ENCODE peak calls at places on chromosomes 11 and 22, in six cellular contexts. Z is neural crest cell, F is psoas muscle, J is neural progenitor cell, I is GM04504, W is GM23248. N is an unnamed sample.

GRCh38 chr22:29717789-29718188 is 2.0 kb upstream of the CABP7 start:
- DNase-seq in Z (no peak), F (no peak), J (no peak), I (no peak), W (no peak), N (no peak)

GRCh38 chr22:48896766-48897637 is 930.7 kb downstream of the BRD1 start:
- DNase-seq in Z (no peak), F (no peak), J (no peak), I (no peak), W (no peak), N (no peak)

GRCh38 chr22:37234736-37235711 is 9.0 kb downstream of the RAC2 start:
- DNase-seq in Z (no peak), F (no peak), J (no peak), I (no peak), W (no peak), N (no peak)

GRCh38 chr11:69909561-69910518 is 90.6 kb upstream of the FGF3 start:
- DNase-seq in Z (peak), F (no peak), J (peak), I (no peak), W (peak), N (no peak)

GRCh38 chr22:49091917-49092545 is 735.6 kb downstream of the BRD1 start:
- DNase-seq in Z (no peak), F (no peak), J (no peak), I (no peak), W (no peak), N (no peak)

GRCh38 chr11:76799061-76799804 is 16.1 kb downstream of the TSKU start:
- DNase-seq in Z (peak), F (peak), J (peak), I (no peak), W (peak), N (peak)

GRCh38 chr11:67316882-67317364 is 13.6 kb downstream of the SSH3 start:
- DNase-seq in Z (no peak), F (no peak), J (no peak), I (no peak), W (peak), N (peak)

GRCh38 chr22:23579280-23579679 is 810 bp downstream of the IGLL1 start:
- DNase-seq in Z (no peak), F (no peak), J (no peak), I (no peak), W (no peak), N (no peak)

GRCh38 chr22:39664485-39665200 is 94.1 kb downstream of the CACNA1I start:
- DNase-seq in Z (peak), F (no peak), J (peak), I (no peak), W (no peak), N (no peak)

GRCh38 chr22:36048911-36049677 is 20.5 kb upstream of the RBFOX2 start:
- DNase-seq in Z (no peak), F (no peak), J (no peak), I (no peak), W (peak), N (peak)

GRCh38 chr22:38115423-38116205 is 5.1 kb upstream of the BAIAP2L2 start:
- DNase-seq in Z (no peak), F (no peak), J (no peak), I (no peak), W (no peak), N (no peak)

GRCh38 chr22:35555351-35555915 is 14.8 kb downstream of the RASD2 start:
- DNase-seq in Z (no peak), F (no peak), J (no peak), I (no peak), W (peak), N (peak)

GRCh38 chr22:49534386-49534785 is 293.3 kb downstream of the BRD1 start:
- DNase-seq in Z (no peak), F (no peak), J (peak), I (no peak), W (no peak), N (no peak)

GRCh38 chr22:46104881-46105493 is 45.3 kb upstream of the PPARA start:
- DNase-seq in Z (no peak), F (no peak), J (no peak), I (no peak), W (peak), N (peak)

GRCh38 chr22:49398646-49399045 is 429.0 kb downstream of the BRD1 start:
- DNase-seq in Z (no peak), F (no peak), J (no peak), I (no peak), W (no peak), N (no peak)

GRCh38 chr11:134379241-134379640 is 32.8 kb downstream of the B3GAT1 start:
- DNase-seq in Z (no peak), F (no peak), J (no peak), I (no peak), W (no peak), N (no peak)

GRCh38 chr11:65576232-65576866 is 496 bp downstream of the EHBP1L1 start:
- DNase-seq in Z (no peak), F (peak), J (no peak), I (no peak), W (peak), N (no peak)

GRCh38 chr11:117374316-117374715 is 46.7 kb downstream of the CEP164 start:
- DNase-seq in Z (no peak), F (no peak), J (no peak), I (no peak), W (no peak), N (no peak)

GRCh38 chr22:43921361-43921760 is 2.2 kb upstream of the PNPLA3 start:
- DNase-seq in Z (no peak), F (peak), J (no peak), I (peak), W (peak), N (peak)

GRCh38 chr11:64745219-64745522 is 1.2 kb upstream of the RASGRP2 start:
- DNase-seq in Z (no peak), F (peak), J (no peak), I (no peak), W (no peak), N (no peak)

GRCh38 chr11:14547440-14547839 is 27.3 kb upstream of the PSMA1 start:
- DNase-seq in Z (no peak), F (no peak), J (no peak), I (no peak), W (no peak), N (no peak)

GRCh38 chr11:61140416-61140815 is 20.8 kb downstream of the VPS37C start:
- DNase-seq in Z (no peak), F (no peak), J (no peak), I (no peak), W (no peak), N (no peak)

GRCh38 chr11:44380009-44380313 is 70.0 kb upstream of the ALX4 start:
- DNase-seq in Z (no peak), F (no peak), J (no peak), I (no peak), W (no peak), N (no peak)

GRCh38 chr11:94882931-94883330 is 90.4 kb downstream of the CWC15 start:
- DNase-seq in Z (no peak), F (no peak), J (no peak), I (no peak), W (no peak), N (no peak)

GRCh38 chr22:44088976-44089570 is 65.0 kb downstream of the PARVB start:
- DNase-seq in Z (no peak), F (peak), J (no peak), I (peak), W (peak), N (peak)

GRCh38 chr22:45308624-45309421 is 911 bp upstream of the FAM118A start:
- DNase-seq in Z (no peak), F (no peak), J (peak), I (no peak), W (no peak), N (no peak)

GRCh38 chr11:105004021-105004420 is 18.9 kb downstream of the CASP5 start:
- DNase-seq in Z (no peak), F (no peak), J (no peak), I (no peak), W (peak), N (no peak)

GRCh38 chr11:65355776-65356393 is 1.3 kb downstream of the TIGD3 start:
- DNase-seq in Z (no peak), F (peak), J (peak), I (no peak), W (peak), N (peak)

GRCh38 chr11:119479685-119480275 is 56.8 kb upstream of the THY1 start:
- DNase-seq in Z (no peak), F (no peak), J (peak), I (no peak), W (peak), N (peak)

GRCh38 chr11:60315866-60316265 is 11.2 kb upstream of the MS4A6E start:
- DNase-seq in Z (no peak), F (no peak), J (peak), I (no peak), W (no peak), N (no peak)

GRCh38 chr11:105598371-105598770 is 11.5 kb upstream of the GRIA4 start:
- DNase-seq in Z (no peak), F (no peak), J (no peak), I (no peak), W (no peak), N (no peak)

N was measured in EH.